ENCODE peak calls at places on chromosomes 11 and 22, in ten cellular contexts. L is CD8-positive, alpha-beta memory T cell; Z is lower lobe of right lung; G is MM.1S; P is H1; H is Peyer's patch; U is neuronal stem cell; F is left lung; W is hepatocyte; O is ovary. M is an unnamed sample. For H3K36me3, the result is how much of the 10 kb centered on the place peaks cover.

GRCh38 chr11:6225896-6226295 is 8.5 kb downstream of the FHIP1B start:
- DNase-seq in G (no peak), H (no peak), O (no peak), Z (no peak), L (no peak), W (no peak), P (no peak), F (no peak), U (no peak), M (no peak)

GRCh38 chr22:46976598-46976997 is 214.1 kb downstream of the TBC1D22A start:
- DNase-seq in Z (no peak), F (no peak), L (no peak), U (no peak), G (no peak), W (no peak), O (no peak), H (no peak), P (no peak), M (no peak)

GRCh38 chr11:116925050-116925449 is 87.6 kb upstream of the APOA1 start:
- DNase-seq in L (peak), Z (no peak), W (no peak), G (peak), O (no peak), H (no peak), P (no peak), F (no peak), U (no peak), M (no peak)

GRCh38 chr22:33706100-33706499 is 214.2 kb downstream of the LARGE1 start:
- DNase-seq in G (no peak), U (no peak), L (no peak), F (no peak), P (no peak), H (no peak), O (no peak), W (no peak), Z (no peak), M (no peak)

GRCh38 chr11:44854146-44854545 is 96.5 kb downstream of the TP53I11 start:
- DNase-seq in H (no peak), F (no peak), G (no peak), U (no peak), P (no peak), Z (no peak), W (no peak), L (no peak), O (no peak), M (no peak)

GRCh38 chr11:15826826-15827225 is 529.5 kb downstream of the SOX6 start:
- DNase-seq in Z (no peak), U (peak), L (no peak), W (peak), F (peak), H (peak), O (peak), G (peak), P (peak), M (no peak)

GRCh38 chr11:59859695-59860094 is 6.6 kb downstream of the TCN1 start:
- DNase-seq in P (no peak), U (no peak), O (no peak), Z (no peak), G (no peak), H (no peak), F (no peak), L (no peak), W (no peak), M (no peak)

GRCh38 chr11:8261921-8262551 is 1.6 kb downstream of the LMO1 start:
- DNase-seq in P (no peak), H (peak), L (no peak), Z (peak), U (no peak), O (no peak), W (no peak), G (no peak), F (no peak), M (no peak)

GRCh38 chr11:17750013-17750816 is 15.6 kb downstream of the KCNC1 start:
- DNase-seq in O (no peak), F (peak), G (no peak), U (no peak), H (peak), W (no peak), L (no peak), P (no peak), Z (no peak), M (no peak)

GRCh38 chr11:128648711-128649110 is 45.2 kb upstream of the FLI1 start:
- DNase-seq in L (no peak), Z (no peak), O (no peak), H (no peak), W (no peak), P (no peak), F (no peak), G (no peak), U (no peak), M (no peak)

GRCh38 chr11:131079036-131079435 is 162.8 kb upstream of the SNX19 start:
- DNase-seq in W (no peak), P (no peak), F (no peak), Z (no peak), U (no peak), G (no peak), H (no peak), L (no peak), O (no peak), M (no peak)

GRCh38 chr11:125428486-125429173 is 67.4 kb downstream of the FEZ1 start:
- DNase-seq in P (no peak), Z (no peak), G (no peak), L (no peak), O (no peak), U (no peak), H (no peak), W (no peak), F (no peak), M (no peak)

GRCh38 chr22:44664149-44664548 is 37.9 kb upstream of the PRR5 start:
- DNase-seq in O (no peak), G (no peak), H (peak), F (peak), W (peak), U (no peak), Z (peak), L (peak), P (no peak), M (no peak)

GRCh38 chr11:69155302-69156198 is at the start of gene SMIM38:
- DNase-seq in H (no peak), W (no peak), P (no peak), L (no peak), Z (no peak), U (no peak), G (no peak), F (no peak), O (no peak), M (no peak)

GRCh38 chr11:118921121-118921928 is 4.4 kb downstream of the BCL9L start:
- DNase-seq in H (no peak), F (peak), G (no peak), U (no peak), P (peak), L (no peak), O (peak), Z (peak), W (peak), M (peak)

GRCh38 chr11:120061761-120062560 is 76.0 kb downstream of the TRIM29 start:
- DNase-seq in U (peak), H (no peak), L (no peak), F (no peak), G (no peak), P (peak), Z (no peak), W (peak), O (no peak), M (no peak)

GRCh38 chr11:47592276-47592675 is 1.9 kb downstream of the C1QTNF4 start:
- DNase-seq in G (no peak), Z (no peak), U (no peak), F (no peak), L (no peak), W (no peak), P (no peak), H (no peak), O (no peak), M (no peak)

GRCh38 chr11:106998126-106998525 is 20.1 kb downstream of the GUCY1A2 start:
- DNase-seq in F (no peak), L (no peak), W (no peak), G (no peak), H (no peak), P (no peak), Z (no peak), U (no peak), O (no peak), M (no peak)

GRCh38 chr11:12746593-12747097 is 72.4 kb downstream of the TEAD1 start:
- DNase-seq in U (peak), O (peak), F (peak), L (no peak), Z (peak), P (peak), G (no peak), H (no peak), W (peak), M (peak)

GRCh38 chr11:26575946-26576345 is 3.9 kb upstream of the MUC15 start:
- DNase-seq in F (no peak), O (no peak), H (no peak), G (no peak), Z (no peak), L (no peak), P (no peak), W (no peak), U (no peak), M (no peak)

GRCh38 chr11:6655790-6656580 is at the start of gene DCHS1:
- DNase-seq in W (peak), U (no peak), L (peak), H (no peak), Z (no peak), G (no peak), F (peak), O (peak), P (peak), M (no peak)

GRCh38 chr11:123143921-123144320 is 51.1 kb downstream of the CLMP start:
- DNase-seq in W (no peak), L (no peak), P (no peak), O (no peak), H (no peak), F (no peak), G (no peak), Z (no peak), U (no peak), M (no peak)

GRCh38 chr11:1889527-1889930 is 2.2 kb downstream of the PRR33 start:
- DNase-seq in L (no peak), H (no peak), W (no peak), G (no peak), F (no peak), Z (no peak), P (no peak), U (no peak), O (no peak), M (no peak)

GRCh38 chr22:31093090-31093850 is 12.2 kb downstream of the SMTN start:
- DNase-seq in F (peak), U (no peak), L (no peak), W (peak), H (no peak), O (peak), Z (no peak), G (no peak), P (peak), M (no peak)

GRCh38 chr11:102592634-102593581 is 32.2 kb downstream of the MMP20 start:
- DNase-seq in H (no peak), Z (no peak), U (no peak), F (no peak), L (no peak), P (no peak), O (no peak), W (no peak), G (peak), M (no peak)

GRCh38 chr11:118939948-118940598 is 14.3 kb upstream of the BCL9L start:
- DNase-seq in O (no peak), Z (no peak), U (no peak), H (no peak), G (peak), W (peak), P (no peak), L (no peak), F (peak), M (no peak)

GRCh38 chr11:10669258-10670033 is 24.1 kb downstream of the IRAG1 start:
- DNase-seq in L (no peak), O (no peak), U (no peak), P (no peak), F (no peak), W (peak), H (no peak), Z (no peak), G (peak), M (no peak)

GRCh38 chr22:29345932-29346331 is 30.4 kb upstream of the RASL10A start:
- DNase-seq in G (no peak), O (no peak), Z (no peak), H (no peak), L (no peak), F (no peak), P (no peak), U (no peak), W (no peak), M (no peak)

GRCh38 chr22:17161991-17162390 is 2.9 kb upstream of the HDHD5 start:
- DNase-seq in H (no peak), U (no peak), Z (no peak), O (no peak), P (no peak), W (no peak), F (no peak), G (no peak), L (no peak), M (no peak)

GRCh38 chr11:93392862-93393261 is 62.3 kb downstream of the DEUP1 start:
- DNase-seq in L (no peak), P (no peak), H (no peak), W (no peak), F (no peak), Z (no peak), O (no peak), G (no peak), U (no peak), M (no peak)

GRCh38 chr11:134391170-134391569 is 20.9 kb downstream of the B3GAT1 start:
- DNase-seq in L (no peak), H (no peak), G (no peak), U (no peak), Z (no peak), F (peak), P (no peak), O (no peak), W (no peak), M (no peak)

GRCh38 chr11:33388793-33389525 is 131.8 kb downstream of the HIPK3 start:
- DNase-seq in L (no peak), Z (no peak), U (no peak), H (no peak), W (no peak), F (no peak), P (no peak), O (no peak), G (peak), M (no peak)

GRCh38 chr11:86955111-86955673 is at the start of gene FZD4:
- DNase-seq in Z (peak), F (peak), W (peak), O (peak), U (peak), L (peak), G (peak), H (peak), P (peak), M (peak)

GRCh38 chr11:11076879-11077278 is 219.0 kb upstream of the ZBED5 start:
- DNase-seq in L (no peak), W (no peak), G (no peak), Z (no peak), O (no peak), P (no peak), H (no peak), F (no peak), U (no peak), M (no peak)

GRCh38 chr11:133934599-133935550 is 21.9 kb downstream of the IGSF9B start:
- DNase-seq in P (no peak), L (no peak), G (no peak), F (peak), Z (no peak), W (no peak), U (peak), H (no peak), O (no peak), M (peak)

GRCh38 chr11:1751999-1752906 is 1.9 kb upstream of the IFITM10 start:
- DNase-seq in F (peak), W (no peak), L (no peak), G (no peak), H (no peak), Z (peak), U (no peak), P (no peak), O (no peak), M (no peak)

GRCh38 chr22:19940536-19941364 is 822 bp upstream of the COMT start:
- DNase-seq in G (no peak), H (no peak), W (no peak), U (no peak), F (peak), P (no peak), Z (peak), L (no peak), O (peak), M (peak)

GRCh38 chr11:47234669-47235075 is 13.9 kb downstream of the ACP2 start:
- DNase-seq in P (no peak), Z (peak), G (no peak), O (peak), H (no peak), W (no peak), L (peak), F (no peak), U (no peak), M (peak)

GRCh38 chr11:898160-898517 is 12.5 kb downstream of the CHID1 start:
- DNase-seq in P (no peak), O (no peak), G (no peak), U (no peak), H (no peak), L (no peak), F (no peak), Z (no peak), W (peak), M (no peak)

GRCh38 chr11:3832816-3833215 is 7.9 kb downstream of the RHOG start:
- DNase-seq in H (no peak), F (no peak), U (no peak), P (no peak), O (no peak), G (no peak), W (no peak), L (no peak), Z (no peak), M (no peak)
- H3K4me3 ChIP-seq in H (no peak), F (no peak), U (no peak), P (no peak), O (no peak), G (no peak), W (no peak), L (peak), Z (no peak), M (no peak)

GRCh38 chr11:66834943-66835342 is 8.3 kb upstream of the RCE1 start:
- DNase-seq in U (no peak), H (no peak), Z (no peak), L (no peak), W (no peak), P (no peak), O (no peak), F (no peak), G (no peak), M (no peak)
- H3K36me3 ChIP-seq in U (under half), H (under half), Z (under half), L (under half), W (under half), P (under half), O (under half), F (under half), G (under half), M (under half)

GRCh38 chr22:35333220-35333619 is 33.5 kb downstream of the TOM1 start:
- DNase-seq in F (peak), U (no peak), L (no peak), H (no peak), P (no peak), O (no peak), G (no peak), Z (no peak), W (no peak), M (no peak)

GRCh38 chr22:35327690-35328471 is 28.2 kb downstream of the TOM1 start:
- DNase-seq in L (no peak), Z (no peak), U (no peak), H (no peak), G (no peak), W (no peak), O (no peak), P (no peak), F (peak), M (no peak)

GRCh38 chr22:35328472-35328885 is 28.8 kb downstream of the TOM1 start:
- DNase-seq in H (no peak), U (no peak), O (no peak), L (no peak), G (no peak), P (no peak), Z (peak), F (peak), W (peak), M (peak)

GRCh38 chr22:35329114-35329847 is 29.6 kb downstream of the TOM1 start:
- DNase-seq in H (no peak), U (no peak), L (no peak), Z (no peak), O (no peak), G (no peak), W (no peak), F (no peak), P (no peak), M (no peak)

GRCh38 chr22:35330258-35330861 is 30.7 kb downstream of the TOM1 start:
- DNase-seq in H (no peak), U (no peak), Z (peak), F (peak), O (peak), L (peak), G (no peak), P (no peak), W (peak), M (peak)
- H3K27ac ChIP-seq in H (peak), U (no peak), Z (peak), F (peak), O (peak), L (no peak), G (no peak), P (no peak), W (peak), M (no peak)

GRCh38 chr11:71459767-71460320 is 6.8 kb downstream of the NADSYN1 start:
- DNase-seq in L (no peak), G (no peak), Z (no peak), O (no peak), F (no peak), P (no peak), H (peak), W (no peak), U (no peak), M (no peak)
- H3K4me3 ChIP-seq in L (no peak), G (no peak), Z (no peak), O (no peak), F (no peak), P (no peak), H (no peak), W (no peak), U (no peak), M (no peak)

GRCh38 chr11:62602141-62603071 is 741 bp upstream of the MTA2 start:
- DNase-seq in H (peak), Z (peak), W (peak), L (peak), U (no peak), F (peak), O (peak), P (peak), G (no peak), M (peak)
- H3K36me3 ChIP-seq in H (under half), Z (half or more), W (under half), L (under half), U (under half), F (under half), O (under half), P (under half), G (under half), M (under half)

DNA sequence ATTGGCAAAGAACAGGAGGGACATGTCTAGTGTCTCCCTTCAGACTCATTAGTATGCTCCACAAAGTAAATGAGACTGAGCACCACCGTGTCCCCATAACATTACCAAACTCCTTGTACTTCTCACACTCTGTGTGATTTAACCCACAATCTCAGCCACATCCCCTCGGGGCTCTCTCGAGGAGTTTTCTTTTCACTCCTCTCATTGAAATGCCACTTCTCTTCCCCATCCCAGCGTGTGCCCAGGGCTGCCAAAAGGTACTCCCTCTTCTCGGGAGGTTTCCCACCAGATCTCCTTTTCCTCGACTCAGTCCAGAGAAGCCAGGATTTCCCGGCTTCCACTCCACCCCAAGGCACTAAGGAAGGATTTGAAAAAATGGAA is 1.1 kb downstream of the RBFOX2 start:
- DNase-seq in H (no peak), O (no peak), U (no peak), W (peak), F (no peak), L (no peak), P (no peak), G (no peak), Z (no peak), M (peak)
- H3K27ac ChIP-seq in H (peak), O (peak), U (peak), W (peak), F (peak), L (no peak), P (peak), G (no peak), Z (peak), M (peak)

DNA sequence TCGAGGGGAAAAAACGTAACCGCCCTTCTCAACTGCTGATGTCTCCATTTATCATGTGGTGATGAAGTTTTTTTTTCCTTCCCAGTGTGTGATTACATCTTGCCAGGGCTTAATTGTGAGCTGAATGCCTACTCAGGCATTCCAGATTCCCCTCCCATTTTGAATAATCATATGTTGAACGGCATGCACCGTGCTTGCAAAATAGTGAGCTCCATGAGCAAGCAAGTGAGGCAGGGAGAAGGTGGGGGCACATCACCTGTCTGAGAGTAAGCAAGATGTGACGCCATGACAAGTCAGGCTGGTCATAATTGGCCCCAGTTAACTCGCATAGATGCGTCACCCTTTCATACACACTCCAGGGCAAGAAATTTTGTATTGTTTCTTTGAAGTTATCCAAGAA is 2.7 kb upstream of the TOB2 start:
- DNase-seq in U (no peak), Z (no peak), W (no peak), P (no peak), G (no peak), H (no peak), F (no peak), O (no peak), L (no peak), M (peak)
- H3K4me3 ChIP-seq in U (no peak), Z (no peak), W (no peak), P (peak), G (no peak), H (no peak), F (no peak), O (no peak), L (no peak), M (no peak)

DNA sequence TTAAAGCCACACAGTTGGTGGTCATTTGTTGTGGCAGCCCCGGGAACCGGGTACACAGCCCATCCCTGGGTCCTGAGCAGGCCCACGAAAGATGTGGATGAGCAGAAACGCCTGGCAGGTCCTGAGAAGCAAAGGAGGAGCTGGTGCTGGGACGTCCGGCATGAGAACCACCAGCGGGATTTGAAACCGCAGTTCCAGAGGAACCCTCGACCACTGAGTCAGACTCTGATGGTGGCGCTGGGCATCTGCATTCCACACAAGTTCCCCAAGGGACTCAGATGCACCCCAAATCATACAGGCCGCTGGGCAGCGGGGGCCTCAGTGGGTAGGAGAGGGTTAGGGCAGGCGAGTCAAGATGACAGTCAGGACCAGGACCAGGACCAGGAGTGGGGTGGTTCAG is 363.0 kb downstream of the SHANK2 start:
- DNase-seq in H (no peak), L (no peak), U (no peak), Z (peak), W (no peak), P (no peak), F (peak), O (no peak), G (no peak), M (no peak)
- H3K36me3 ChIP-seq in H (under half), L (under half), U (under half), Z (under half), W (under half), P (under half), F (under half), O (under half), G (under half), M (under half)